ENCODE peak calls at places on chromosome X, in four cellular contexts. One of them, this sample, is unnamed.
A peak's percentile ranks its signal among the peaks of the same experiment; 100 is the strongest.

GRCh38 chrX:154490021-154490413 is 412 bp downstream of the SLC10A3 start:
- DNase-seq in upper lobe of right lung: peak; percentile 73
- DNase-seq in naive thymus-derived CD4-positive, alpha-beta T cell: peak; percentile 33
- DNase-seq in ascending aorta: no peak
- DNase-seq in this sample: no peak

GRCh38 chrX:47169726-47170515 is 23.7 kb upstream of the UBA1 start:
- DNase-seq in upper lobe of right lung: peak; percentile 31
- DNase-seq in naive thymus-derived CD4-positive, alpha-beta T cell: no peak
- DNase-seq in ascending aorta: peak; percentile 59
- DNase-seq in this sample: no peak

GRCh38 chrX:83845397-83845796 is 15.5 kb upstream of the CYLC1 start:
- DNase-seq in upper lobe of right lung: no peak
- DNase-seq in naive thymus-derived CD4-positive, alpha-beta T cell: no peak
- DNase-seq in ascending aorta: no peak
- DNase-seq in this sample: no peak

GRCh38 chrX:29555465-29556091 is 659.8 kb upstream of the MAGEB2 start:
- DNase-seq in upper lobe of right lung: no peak
- DNase-seq in naive thymus-derived CD4-positive, alpha-beta T cell: no peak
- DNase-seq in ascending aorta: no peak
- DNase-seq in this sample: no peak

GRCh38 chrX:21926527-21927278 is 13.8 kb upstream of the SMS start:
- DNase-seq in upper lobe of right lung: no peak
- DNase-seq in naive thymus-derived CD4-positive, alpha-beta T cell: no peak
- DNase-seq in ascending aorta: no peak
- DNase-seq in this sample: no peak

GRCh38 chrX:134603806-134604700 is 54.2 kb downstream of the PLAC1 start:
- DNase-seq in upper lobe of right lung: no peak
- DNase-seq in naive thymus-derived CD4-positive, alpha-beta T cell: no peak
- DNase-seq in ascending aorta: no peak
- DNase-seq in this sample: peak; percentile 14

GRCh38 chrX:154597221-154597620 is 12.3 kb downstream of the CTAG1A start:
- DNase-seq in upper lobe of right lung: no peak
- DNase-seq in naive thymus-derived CD4-positive, alpha-beta T cell: no peak
- DNase-seq in ascending aorta: peak; percentile 31
- DNase-seq in this sample: no peak

GRCh38 chrX:119685225-119686066 is 7.5 kb downstream of the SEPTIN6 start:
- DNase-seq in upper lobe of right lung: peak; percentile 56
- DNase-seq in naive thymus-derived CD4-positive, alpha-beta T cell: peak; percentile 32
- DNase-seq in ascending aorta: peak; percentile 73
- DNase-seq in this sample: no peak

GRCh38 chrX:115642895-115643530 is 82.0 kb downstream of the PLS3 start:
- DNase-seq in upper lobe of right lung: no peak
- DNase-seq in naive thymus-derived CD4-positive, alpha-beta T cell: peak; percentile 21
- DNase-seq in ascending aorta: no peak
- DNase-seq in this sample: peak; percentile 14

GRCh38 chrX:122641136-122641535 is 542.9 kb upstream of the GRIA3 start:
- DNase-seq in upper lobe of right lung: no peak
- DNase-seq in naive thymus-derived CD4-positive, alpha-beta T cell: no peak
- DNase-seq in ascending aorta: no peak
- DNase-seq in this sample: no peak

GRCh38 chrX:132491191-132491590 is 2.4 kb upstream of the MBNL3 start:
- DNase-seq in upper lobe of right lung: no peak
- DNase-seq in naive thymus-derived CD4-positive, alpha-beta T cell: no peak
- DNase-seq in ascending aorta: no peak
- DNase-seq in this sample: peak; percentile 9

GRCh38 chrX:47613082-47613481 is 6.6 kb downstream of the SYN1 start:
- DNase-seq in upper lobe of right lung: no peak
- DNase-seq in naive thymus-derived CD4-positive, alpha-beta T cell: no peak
- DNase-seq in ascending aorta: no peak
- DNase-seq in this sample: no peak

GRCh38 chrX:43693602-43694406 is 37.7 kb downstream of the MAOA start:
- DNase-seq in upper lobe of right lung: peak; percentile 48
- DNase-seq in naive thymus-derived CD4-positive, alpha-beta T cell: no peak
- DNase-seq in ascending aorta: no peak
- DNase-seq in this sample: no peak

GRCh38 chrX:121831601-121832000 is 784.2 kb downstream of the GLUD2 start:
- DNase-seq in upper lobe of right lung: no peak
- DNase-seq in naive thymus-derived CD4-positive, alpha-beta T cell: no peak
- DNase-seq in ascending aorta: no peak
- DNase-seq in this sample: no peak

GRCh38 chrX:80021611-80022010 is 7.1 kb downstream of the TBX22 start:
- DNase-seq in upper lobe of right lung: no peak
- DNase-seq in naive thymus-derived CD4-positive, alpha-beta T cell: no peak
- DNase-seq in ascending aorta: no peak
- DNase-seq in this sample: no peak

GRCh38 chrX:71604141-71604540 is 14.2 kb downstream of the CXCR3 start:
- DNase-seq in upper lobe of right lung: no peak
- DNase-seq in naive thymus-derived CD4-positive, alpha-beta T cell: no peak
- DNase-seq in ascending aorta: no peak
- DNase-seq in this sample: no peak

GRCh38 chrX:37995428-37995827 is 10.9 kb upstream of the SYTL5 start:
- DNase-seq in upper lobe of right lung: no peak
- DNase-seq in naive thymus-derived CD4-positive, alpha-beta T cell: no peak
- DNase-seq in ascending aorta: no peak
- DNase-seq in this sample: no peak

GRCh38 chrX:152641996-152642395 is 4.3 kb downstream of the GABRQ start:
- DNase-seq in upper lobe of right lung: no peak
- DNase-seq in naive thymus-derived CD4-positive, alpha-beta T cell: no peak
- DNase-seq in ascending aorta: no peak
- DNase-seq in this sample: no peak

GRCh38 chrX:5113128-5113527 is 1115.5 kb downstream of the NLGN4X start:
- DNase-seq in upper lobe of right lung: no peak
- DNase-seq in naive thymus-derived CD4-positive, alpha-beta T cell: no peak
- DNase-seq in ascending aorta: no peak
- DNase-seq in this sample: no peak

GRCh38 chrX:9859711-9860555 is 73.7 kb downstream of the SHROOM2 start:
- DNase-seq in upper lobe of right lung: no peak
- DNase-seq in naive thymus-derived CD4-positive, alpha-beta T cell: no peak
- DNase-seq in ascending aorta: no peak
- DNase-seq in this sample: no peak

GRCh38 chrX:17860811-17861495 is at the start of gene RAI2:
- DNase-seq in upper lobe of right lung: peak; percentile 77
- DNase-seq in naive thymus-derived CD4-positive, alpha-beta T cell: no peak
- DNase-seq in ascending aorta: no peak
- DNase-seq in this sample: peak; percentile 18

GRCh38 chrX:102651968-102652744 is 873 bp downstream of the GPRASP1 start:
- DNase-seq in upper lobe of right lung: no peak
- DNase-seq in naive thymus-derived CD4-positive, alpha-beta T cell: no peak
- DNase-seq in ascending aorta: peak; percentile 78
- DNase-seq in this sample: no peak

GRCh38 chrX:39782276-39782675 is 315.5 kb downstream of the BCOR start:
- DNase-seq in upper lobe of right lung: no peak
- DNase-seq in naive thymus-derived CD4-positive, alpha-beta T cell: no peak
- DNase-seq in ascending aorta: no peak
- DNase-seq in this sample: no peak

GRCh38 chrX:57900961-57901360 is 9.3 kb downstream of the ZXDA start:
- DNase-seq in upper lobe of right lung: no peak
- DNase-seq in naive thymus-derived CD4-positive, alpha-beta T cell: no peak
- DNase-seq in ascending aorta: no peak
- DNase-seq in this sample: no peak

GRCh38 chrX:104113237-104113965 is 1.1 kb downstream of the ZCCHC18 start:
- DNase-seq in upper lobe of right lung: peak; percentile 64
- DNase-seq in naive thymus-derived CD4-positive, alpha-beta T cell: peak; percentile 35
- DNase-seq in ascending aorta: peak; percentile 75
- DNase-seq in this sample: no peak

GRCh38 chrX:111410451-111410850 is 1.5 kb downstream of the DCX start:
- DNase-seq in upper lobe of right lung: no peak
- DNase-seq in naive thymus-derived CD4-positive, alpha-beta T cell: no peak
- DNase-seq in ascending aorta: no peak
- DNase-seq in this sample: no peak

GRCh38 chrX:131057706-131058105 is 440 bp upstream of the ARHGAP36 start:
- DNase-seq in upper lobe of right lung: no peak
- DNase-seq in naive thymus-derived CD4-positive, alpha-beta T cell: no peak
- DNase-seq in ascending aorta: no peak
- DNase-seq in this sample: no peak

GRCh38 chrX:13473666-13474516 is 95.5 kb upstream of the EGFL6 start:
- DNase-seq in upper lobe of right lung: no peak
- DNase-seq in naive thymus-derived CD4-positive, alpha-beta T cell: peak; percentile 20
- DNase-seq in ascending aorta: no peak
- DNase-seq in this sample: no peak

GRCh38 chrX:133337250-133337649 is 78.0 kb downstream of the GPC4 start:
- DNase-seq in upper lobe of right lung: no peak
- DNase-seq in naive thymus-derived CD4-positive, alpha-beta T cell: no peak
- DNase-seq in ascending aorta: peak; percentile 65
- DNase-seq in this sample: no peak

GRCh38 chrX:68732906-68733493 is 85.5 kb downstream of the STARD8 start:
- DNase-seq in upper lobe of right lung: peak; percentile 82
- DNase-seq in naive thymus-derived CD4-positive, alpha-beta T cell: peak; percentile 69
- DNase-seq in ascending aorta: peak; percentile 65
- DNase-seq in this sample: peak; percentile 59

GRCh38 chrX:131068945-131069719 is 11.0 kb downstream of the ARHGAP36 start:
- DNase-seq in upper lobe of right lung: no peak
- DNase-seq in naive thymus-derived CD4-positive, alpha-beta T cell: no peak
- DNase-seq in ascending aorta: no peak
- DNase-seq in this sample: no peak

GRCh38 chrX:13081385-13082285 is 37.2 kb upstream of the FAM9C start:
- DNase-seq in upper lobe of right lung: no peak
- DNase-seq in naive thymus-derived CD4-positive, alpha-beta T cell: no peak
- DNase-seq in ascending aorta: no peak
- DNase-seq in this sample: no peak

GRCh38 chrX:151397741-151398070 is 700 bp downstream of the VMA21 start:
- DNase-seq in upper lobe of right lung: no peak
- DNase-seq in naive thymus-derived CD4-positive, alpha-beta T cell: no peak
- DNase-seq in ascending aorta: no peak
- DNase-seq in this sample: no peak
- H3K27ac ChIP-seq in upper lobe of right lung: peak overlapping the region; percentile 96
- H3K27ac ChIP-seq in naive thymus-derived CD4-positive, alpha-beta T cell: peak overlapping the region; percentile 92
- H3K27ac ChIP-seq in ascending aorta: peak overlapping the region; percentile 87
- H3K27ac ChIP-seq in this sample: peak overlapping the region; percentile 31

DNA sequence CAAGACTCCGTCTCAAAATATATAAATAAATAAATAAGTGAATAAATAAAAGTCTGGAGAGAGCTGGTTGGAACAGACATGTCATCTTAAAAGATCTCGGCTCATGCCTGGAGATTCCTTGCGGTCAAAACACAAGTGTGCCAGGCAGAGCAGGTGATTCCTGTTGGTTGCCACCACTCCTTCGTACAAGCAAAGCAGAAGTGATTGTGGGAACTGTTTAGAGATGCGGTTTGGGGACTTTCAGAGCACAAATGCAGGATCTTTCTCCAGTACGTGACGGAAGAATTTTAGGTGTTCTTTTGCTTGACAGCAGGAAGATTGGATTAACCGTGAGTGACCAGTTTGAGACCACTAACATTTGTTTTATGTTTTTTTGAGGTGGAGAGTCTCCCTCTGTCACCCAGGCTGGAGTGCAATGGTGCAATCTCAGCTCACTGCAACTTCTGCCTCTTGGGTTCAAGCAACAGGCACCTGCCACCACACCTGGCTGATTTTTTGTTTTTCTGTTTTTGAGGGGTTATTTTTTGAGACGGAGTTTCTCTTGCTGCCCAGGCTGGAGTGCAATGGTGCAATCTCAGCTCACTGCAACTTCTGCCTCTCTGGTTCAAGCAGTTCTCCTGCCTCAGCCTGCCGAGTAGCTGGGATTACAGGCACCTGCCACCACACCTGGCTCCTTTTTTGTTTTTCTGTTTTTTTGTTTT is 2.8 kb upstream of the CRLF2 start:
- DNase-seq in upper lobe of right lung: no peak
- DNase-seq in naive thymus-derived CD4-positive, alpha-beta T cell: peak; percentile 20
- DNase-seq in ascending aorta: peak; percentile 39
- DNase-seq in this sample: no peak
- H3K4me1 ChIP-seq in upper lobe of right lung: no peaks in the 10 kb centered on the region
- H3K4me1 ChIP-seq in naive thymus-derived CD4-positive, alpha-beta T cell: no peaks in the 10 kb centered on the region
- H3K4me1 ChIP-seq in ascending aorta: no peaks in the 10 kb centered on the region
- H3K4me1 ChIP-seq in this sample: no peaks in the 10 kb centered on the region

DNA sequence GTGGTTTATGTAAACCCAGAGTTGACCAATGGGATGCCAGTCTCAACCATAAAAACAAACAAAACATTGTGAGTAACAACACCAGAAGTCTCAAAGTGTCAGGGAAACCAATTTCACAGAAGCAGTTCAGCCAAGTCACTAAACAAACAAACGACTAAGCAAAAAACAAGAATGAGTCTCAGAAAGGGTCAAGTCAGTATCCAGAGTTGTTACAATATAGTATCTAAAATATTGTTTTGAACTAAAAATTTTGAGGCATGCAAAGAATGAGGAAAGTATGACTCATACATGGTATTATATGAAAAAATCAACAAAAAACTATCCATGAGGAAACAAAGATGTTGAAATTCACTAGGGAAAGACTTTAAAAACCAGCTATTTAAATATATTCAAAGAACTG is 70.6 kb downstream of the AR start:
- DNase-seq in upper lobe of right lung: no peak
- DNase-seq in naive thymus-derived CD4-positive, alpha-beta T cell: no peak
- DNase-seq in ascending aorta: no peak
- DNase-seq in this sample: no peak
- H3K27ac ChIP-seq in upper lobe of right lung: no peak overlapping the region
- H3K27ac ChIP-seq in naive thymus-derived CD4-positive, alpha-beta T cell: no peak overlapping the region
- H3K27ac ChIP-seq in ascending aorta: no peak overlapping the region
- H3K27ac ChIP-seq in this sample: no peak overlapping the region

DNA sequence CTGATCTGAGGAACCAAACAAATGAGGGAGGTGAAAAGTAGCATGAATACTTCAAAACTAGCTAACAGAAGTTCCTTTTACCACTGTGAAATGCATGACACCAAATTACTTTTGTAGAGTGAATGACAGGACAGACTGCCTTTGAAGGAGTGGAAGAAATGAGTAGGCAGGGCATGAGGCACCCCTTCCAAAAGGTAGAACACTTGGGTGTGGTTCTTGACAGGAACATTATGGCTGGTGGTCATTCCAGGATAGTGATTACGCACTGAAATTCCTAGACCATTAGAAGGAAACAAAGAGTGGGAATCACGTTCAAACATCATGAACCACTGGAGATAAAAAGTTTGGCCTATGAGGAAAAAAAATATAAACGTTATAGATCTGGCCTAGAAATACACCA is 4.9 kb downstream of the HUWE1 start:
- DNase-seq in upper lobe of right lung: no peak
- DNase-seq in naive thymus-derived CD4-positive, alpha-beta T cell: no peak
- DNase-seq in ascending aorta: no peak
- DNase-seq in this sample: no peak
- H3K4me1 ChIP-seq in upper lobe of right lung: peaks cover 9% of the 10 kb centered on the region
- H3K4me1 ChIP-seq in naive thymus-derived CD4-positive, alpha-beta T cell: peaks cover 5% of the 10 kb centered on the region
- H3K4me1 ChIP-seq in ascending aorta: no peaks in the 10 kb centered on the region
- H3K4me1 ChIP-seq in this sample: no peaks in the 10 kb centered on the region

GRCh38 chrX:66017659-66018170 is 22.2 kb downstream of the VSIG4 start:
- DNase-seq in upper lobe of right lung: no peak
- DNase-seq in naive thymus-derived CD4-positive, alpha-beta T cell: no peak
- DNase-seq in ascending aorta: no peak
- DNase-seq in this sample: no peak
- H3K27ac ChIP-seq in upper lobe of right lung: peak overlapping the region; percentile 45
- H3K27ac ChIP-seq in naive thymus-derived CD4-positive, alpha-beta T cell: no peak overlapping the region
- H3K27ac ChIP-seq in ascending aorta: no peak overlapping the region
- H3K27ac ChIP-seq in this sample: no peak overlapping the region

GRCh38 chrX:100685997-100686305 is 42.0 kb downstream of the SRPX2 start:
- DNase-seq in upper lobe of right lung: no peak
- DNase-seq in naive thymus-derived CD4-positive, alpha-beta T cell: no peak
- DNase-seq in ascending aorta: no peak
- DNase-seq in this sample: no peak

GRCh38 chrX:100687128-100687527 is 43.1 kb downstream of the SRPX2 start:
- DNase-seq in upper lobe of right lung: no peak
- DNase-seq in naive thymus-derived CD4-positive, alpha-beta T cell: no peak
- DNase-seq in ascending aorta: no peak
- DNase-seq in this sample: no peak

GRCh38 chrX:100687546-100687945 is 43.5 kb downstream of the SRPX2 start:
- DNase-seq in upper lobe of right lung: no peak
- DNase-seq in naive thymus-derived CD4-positive, alpha-beta T cell: no peak
- DNase-seq in ascending aorta: no peak
- DNase-seq in this sample: no peak

GRCh38 chrX:100682939-100683338 is 38.9 kb downstream of the SRPX2 start:
- DNase-seq in upper lobe of right lung: no peak
- DNase-seq in naive thymus-derived CD4-positive, alpha-beta T cell: no peak
- DNase-seq in ascending aorta: no peak
- DNase-seq in this sample: no peak

GRCh38 chrX:100685284-100685996 is 41.4 kb downstream of the SRPX2 start:
- DNase-seq in upper lobe of right lung: no peak
- DNase-seq in naive thymus-derived CD4-positive, alpha-beta T cell: peak; percentile 37
- DNase-seq in ascending aorta: peak; percentile 85
- DNase-seq in this sample: peak; percentile 86
- H3K4me1 ChIP-seq in upper lobe of right lung: no peaks in the 10 kb centered on the region
- H3K4me1 ChIP-seq in naive thymus-derived CD4-positive, alpha-beta T cell: no peaks in the 10 kb centered on the region
- H3K4me1 ChIP-seq in ascending aorta: no peaks in the 10 kb centered on the region
- H3K4me1 ChIP-seq in this sample: no peaks in the 10 kb centered on the region